ENCODE peak calls at places on chromosome 21, in nine cellular contexts. K is transverse colon, H is breast epithelium, F is stomach, N is prostate gland, B is HCT116, D is Panc1, L is GM23338, A is K562. Q is an unnamed sample. For H3K4me1, the result is how much of the 10 kb centered on the place peaks cover.

GRCh38 chr21:14762734-14763694 is 216.9 kb upstream of the SAMSN1 start:
- DNase-seq in F (no peak), L (no peak), A (peak), H (no peak), D (no peak), N (no peak), K (no peak), B (no peak), Q (no peak)

GRCh38 chr21:45386336-45386727 is 18.6 kb upstream of the COL18A1 start:
- DNase-seq in D (no peak), K (no peak), H (no peak), B (no peak), A (no peak), F (no peak), L (no peak), N (no peak), Q (no peak)

GRCh38 chr21:35990609-35991008 is 69.7 kb downstream of the SETD4 start:
- DNase-seq in B (no peak), D (no peak), H (no peak), K (no peak), N (no peak), A (no peak), L (no peak), F (no peak), Q (no peak)

GRCh38 chr21:32572574-32573420 is 12.5 kb downstream of the TCP10L start:
- DNase-seq in A (peak), N (peak), B (no peak), H (peak), F (peak), K (peak), L (no peak), D (no peak), Q (no peak)

GRCh38 chr21:33071878-33072306 is 2.0 kb downstream of the OLIG1 start:
- DNase-seq in B (no peak), L (peak), F (no peak), N (no peak), A (no peak), D (no peak), K (no peak), H (no peak), Q (no peak)

GRCh38 chr21:42530167-42530518 is 16.5 kb downstream of the SLC37A1 start:
- DNase-seq in K (no peak), H (no peak), N (no peak), D (no peak), A (no peak), L (no peak), F (no peak), B (no peak), Q (no peak)

GRCh38 chr21:46178961-46179360 is 5.3 kb downstream of the SPATC1L start:
- DNase-seq in B (no peak), H (no peak), N (no peak), K (no peak), D (no peak), F (no peak), A (no peak), L (no peak), Q (no peak)

GRCh38 chr21:19340954-19341353 is 937.4 kb upstream of the TMPRSS15 start:
- DNase-seq in D (no peak), B (no peak), F (peak), N (no peak), H (no peak), K (no peak), L (no peak), A (no peak), Q (no peak)

DNA sequence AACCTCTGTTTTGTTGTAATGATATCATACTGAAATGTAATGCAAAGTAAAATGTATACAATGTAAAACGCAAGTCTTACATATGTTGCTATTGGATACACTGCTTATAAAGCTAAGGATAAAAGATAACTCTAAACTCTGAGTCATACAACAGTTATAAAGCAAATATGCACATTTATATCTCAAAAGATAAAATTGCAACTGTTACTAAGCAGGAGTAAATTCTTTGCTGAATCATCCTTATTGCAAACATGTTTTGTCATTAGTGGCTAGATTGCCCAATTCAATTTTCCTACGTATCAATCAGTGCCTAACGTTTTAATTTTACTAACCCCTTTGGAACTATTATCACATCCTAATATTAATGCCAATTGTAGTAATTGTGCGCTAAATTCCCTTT is 762.9 kb downstream of the LTN1 start:
- DNase-seq in B (no peak), N (no peak), F (no peak), H (no peak), K (no peak), A (no peak), L (no peak), D (no peak), Q (no peak)
- TF ChIP-seq POLR2AphosphoS5 in B (no peak), N (no peak), F (no peak), H (no peak), K (no peak), A (no peak), L (no peak), D (no peak), Q (no peak)

DNA sequence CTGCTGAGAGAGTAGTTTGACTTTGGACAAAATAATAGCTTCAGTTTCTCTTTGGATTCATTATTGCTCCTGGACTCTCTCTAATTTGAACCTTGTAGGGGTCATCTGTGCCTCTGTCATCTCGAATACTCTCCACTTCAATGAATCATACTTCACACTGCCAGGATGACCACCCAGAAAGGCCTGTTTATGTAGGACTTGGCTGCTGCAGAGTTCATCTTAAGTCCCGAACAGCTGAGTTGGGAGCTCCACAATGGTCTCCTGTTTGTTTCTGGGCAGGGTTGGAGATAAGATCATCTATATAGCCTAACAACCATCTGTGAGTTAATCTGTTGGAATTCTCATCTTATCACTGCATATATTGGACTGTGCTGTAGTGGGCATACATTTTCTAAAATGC is 34.2 kb downstream of the ADAMTS1 start:
- DNase-seq in A (no peak), K (no peak), N (no peak), B (no peak), L (no peak), F (no peak), H (no peak), D (no peak), Q (no peak)
- H3K4me1 ChIP-seq in A (under half), K (under half), N (under half), B (under half), L (under half), F (under half), H (under half), D (under half), Q (under half)

GRCh38 chr21:26842300-26842699 is 2.9 kb downstream of the ADAMTS1 start:
- DNase-seq in D (no peak), A (no peak), L (no peak), F (no peak), B (no peak), K (no peak), H (no peak), N (no peak), Q (no peak)
- H3K4me3 ChIP-seq in D (no peak), A (no peak), L (peak), F (peak), B (no peak), K (peak), H (peak), N (peak), Q (peak)

GRCh38 chr21:29217818-29218252 is 80.9 kb upstream of the BACH1 start:
- DNase-seq in K (no peak), H (no peak), A (no peak), L (no peak), B (peak), N (no peak), D (peak), F (no peak), Q (no peak)
- TF ChIP-seq POLR2AphosphoS5 in K (peak), H (no peak), A (no peak), L (no peak), B (no peak), N (peak), D (no peak), F (no peak), Q (no peak)